ENCODE peak calls at places on chromosomes 6 and 20, in nine cellular contexts. M is SJSA1; O is CD4-positive, CD25-positive, alpha-beta regulatory T cell; H is Panc1; C is cardiac muscle cell; N is transverse colon; J is heart left ventricle; P is foreskin keratinocyte; S is mammary epithelial cell. B is an unnamed sample. For H3K27me3 and H3K4me1, the result is how much of the 10 kb centered on the place peaks cover.

GRCh38 chr6:38572186-38572813 is 67.4 kb downstream of the BTBD9 start:
- DNase-seq in M (no peak), O (peak), H (no peak), C (no peak), N (no peak), J (no peak), P (no peak), S (no peak), B (no peak)

GRCh38 chr6:90896165-90896549 is 309.3 kb upstream of the MAP3K7 start:
- DNase-seq in M (no peak), O (no peak), H (no peak), C (no peak), N (no peak), J (no peak), P (no peak), S (no peak), B (no peak)

GRCh38 chr20:25464501-25465204 is 57.2 kb downstream of the GINS1 start:
- DNase-seq in M (no peak), O (no peak), H (no peak), C (no peak), N (no peak), J (no peak), P (no peak), S (no peak), B (no peak)

GRCh38 chr6:45422541-45423110 is 44.9 kb upstream of the SUPT3H start:
- DNase-seq in M (peak), O (peak), H (no peak), C (peak), N (peak), J (peak), P (no peak), S (peak), B (no peak)

GRCh38 chr6:24125980-24126379 is at the start of gene NRSN1:
- DNase-seq in M (no peak), O (no peak), H (no peak), C (peak), N (no peak), J (no peak), P (no peak), S (no peak), B (no peak)

GRCh38 chr20:18657575-18657974 is 69.7 kb downstream of the DTD1 start:
- DNase-seq in M (no peak), O (no peak), H (no peak), C (no peak), N (no peak), J (no peak), P (no peak), S (peak), B (no peak)

GRCh38 chr6:148577687-148578488 is 168.9 kb upstream of the UST start:
- DNase-seq in M (peak), O (peak), H (peak), C (peak), N (peak), J (peak), P (peak), S (peak), B (peak)

GRCh38 chr20:54190200-54190599 is 16.4 kb upstream of the CYP24A1 start:
- DNase-seq in M (no peak), O (no peak), H (no peak), C (no peak), N (no peak), J (no peak), P (no peak), S (no peak), B (no peak)

GRCh38 chr6:166929534-166930189 is 26.7 kb downstream of the RNASET2 start:
- DNase-seq in M (no peak), O (no peak), H (no peak), C (no peak), N (no peak), J (no peak), P (no peak), S (no peak), B (no peak)

GRCh38 chr20:63253438-63254236 is 626 bp downstream of the NKAIN4 start:
- DNase-seq in M (no peak), O (no peak), H (no peak), C (peak), N (no peak), J (no peak), P (no peak), S (no peak), B (no peak)

GRCh38 chr6:107866606-107867301 is 42.6 kb upstream of the SCML4 start:
- DNase-seq in M (no peak), O (peak), H (no peak), C (peak), N (no peak), J (no peak), P (no peak), S (peak), B (no peak)

GRCh38 chr20:45307076-45307645 is 521 bp downstream of the RBPJL start:
- DNase-seq in M (no peak), O (no peak), H (no peak), C (no peak), N (no peak), J (no peak), P (no peak), S (no peak), B (no peak)

GRCh38 chr20:24151621-24152020 is 163.0 kb upstream of the GGTLC1 start:
- DNase-seq in M (no peak), O (no peak), H (no peak), C (no peak), N (no peak), J (no peak), P (no peak), S (no peak), B (peak)

GRCh38 chr6:27280064-27280539 is 32.0 kb downstream of the POM121L2 start:
- DNase-seq in M (no peak), O (no peak), H (no peak), C (peak), N (no peak), J (no peak), P (no peak), S (peak), B (no peak)

GRCh38 chr20:58374906-58375760 is 13.9 kb upstream of the VAPB start:
- DNase-seq in M (no peak), O (no peak), H (no peak), C (peak), N (no peak), J (no peak), P (no peak), S (no peak), B (no peak)

GRCh38 chr6:13239530-13240455 is 88.5 kb downstream of the TBC1D7 start:
- DNase-seq in M (no peak), O (no peak), H (no peak), C (no peak), N (no peak), J (no peak), P (no peak), S (no peak), B (no peak)
- H3K27me3 ChIP-seq in M (under half), O (under half), H (under half), C (under half), N (under half), J (under half), P (under half), S (under half), B (under half)

DNA sequence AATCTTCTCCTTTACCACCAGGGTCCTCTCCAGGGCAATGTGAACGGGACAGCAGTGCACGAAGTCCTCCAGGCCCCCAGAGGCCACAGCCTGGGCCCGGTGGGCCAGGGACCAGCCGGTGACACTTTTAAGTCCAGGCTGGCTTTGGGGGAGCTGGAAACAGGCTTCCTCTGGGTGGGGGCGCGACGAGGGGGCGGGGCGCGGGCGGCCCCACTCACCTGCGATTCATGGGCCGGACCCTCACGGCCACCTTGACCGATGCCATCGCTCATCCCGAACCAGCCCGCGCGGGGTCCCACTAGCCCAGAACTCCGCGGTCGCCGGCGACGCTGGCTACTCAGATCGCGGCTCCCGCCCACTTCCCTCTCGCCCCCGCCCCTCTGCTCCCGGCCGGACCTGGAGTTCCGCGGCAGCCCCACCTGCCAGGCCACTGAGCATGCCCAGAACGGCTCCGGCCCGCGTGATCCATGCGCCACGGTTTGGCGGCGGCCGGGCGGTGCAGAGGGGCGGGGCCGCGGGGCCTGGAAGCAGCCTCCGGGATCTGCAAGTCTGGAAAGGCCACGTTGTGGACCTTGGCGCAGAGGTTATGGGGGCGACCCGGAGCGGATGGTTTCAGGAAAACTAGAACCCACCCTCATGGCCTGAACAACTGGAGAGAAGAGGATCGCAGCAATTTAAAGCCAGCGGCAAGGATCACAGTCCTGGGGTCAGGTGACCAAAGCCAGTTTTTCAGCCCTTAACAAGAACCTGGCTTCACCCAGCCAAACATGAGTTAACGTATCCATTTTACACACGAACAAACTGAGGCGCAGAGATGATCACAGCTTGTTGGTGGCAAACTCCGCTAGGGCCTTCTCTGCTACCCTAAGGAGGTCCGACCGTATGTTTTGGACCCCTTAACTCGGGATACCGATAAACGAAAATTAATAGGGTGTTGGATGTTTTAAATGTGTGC is at the start of gene KIF16B:
- DNase-seq in M (peak), O (peak), H (peak), C (peak), N (peak), J (peak), P (peak), S (peak), B (peak)
- H3K4me1 ChIP-seq in M (under half), O (under half), H (under half), C (under half), N (under half), J (under half), P (under half), S (under half), B (under half)

GRCh38 chr20:59680148-59680650 is 75.9 kb downstream of the PHACTR3 start:
- DNase-seq in M (peak), O (no peak), H (no peak), C (no peak), N (no peak), J (no peak), P (no peak), S (no peak), B (peak)
- H3K27me3 ChIP-seq in M (under half), O (under half), H (under half), C (under half), N (under half), J (under half), P (under half), S (under half), B (under half)

GRCh38 chr6:3745566-3746118 is 5.9 kb downstream of the PXDC1 start:
- DNase-seq in M (no peak), O (no peak), H (no peak), C (no peak), N (peak), J (no peak), P (no peak), S (no peak), B (no peak)

GRCh38 chr6:3743541-3743940 is 8.0 kb downstream of the PXDC1 start:
- DNase-seq in M (no peak), O (no peak), H (no peak), C (no peak), N (peak), J (no peak), P (no peak), S (no peak), B (no peak)

GRCh38 chr6:3742426-3743344 is 8.8 kb downstream of the PXDC1 start:
- DNase-seq in M (peak), O (peak), H (no peak), C (peak), N (peak), J (peak), P (peak), S (peak), B (peak)

GRCh38 chr6:3744901-3745470 is 6.5 kb downstream of the PXDC1 start:
- DNase-seq in M (no peak), O (no peak), H (no peak), C (no peak), N (no peak), J (no peak), P (no peak), S (no peak), B (no peak)

GRCh38 chr6:3744211-3744900 is 7.2 kb downstream of the PXDC1 start:
- DNase-seq in M (no peak), O (no peak), H (no peak), C (no peak), N (peak), J (no peak), P (no peak), S (no peak), B (no peak)
- H3K4me1 ChIP-seq in M (under half), O (under half), H (half or more), C (under half), N (under half), J (under half), P (under half), S (under half), B (half or more)

DNA sequence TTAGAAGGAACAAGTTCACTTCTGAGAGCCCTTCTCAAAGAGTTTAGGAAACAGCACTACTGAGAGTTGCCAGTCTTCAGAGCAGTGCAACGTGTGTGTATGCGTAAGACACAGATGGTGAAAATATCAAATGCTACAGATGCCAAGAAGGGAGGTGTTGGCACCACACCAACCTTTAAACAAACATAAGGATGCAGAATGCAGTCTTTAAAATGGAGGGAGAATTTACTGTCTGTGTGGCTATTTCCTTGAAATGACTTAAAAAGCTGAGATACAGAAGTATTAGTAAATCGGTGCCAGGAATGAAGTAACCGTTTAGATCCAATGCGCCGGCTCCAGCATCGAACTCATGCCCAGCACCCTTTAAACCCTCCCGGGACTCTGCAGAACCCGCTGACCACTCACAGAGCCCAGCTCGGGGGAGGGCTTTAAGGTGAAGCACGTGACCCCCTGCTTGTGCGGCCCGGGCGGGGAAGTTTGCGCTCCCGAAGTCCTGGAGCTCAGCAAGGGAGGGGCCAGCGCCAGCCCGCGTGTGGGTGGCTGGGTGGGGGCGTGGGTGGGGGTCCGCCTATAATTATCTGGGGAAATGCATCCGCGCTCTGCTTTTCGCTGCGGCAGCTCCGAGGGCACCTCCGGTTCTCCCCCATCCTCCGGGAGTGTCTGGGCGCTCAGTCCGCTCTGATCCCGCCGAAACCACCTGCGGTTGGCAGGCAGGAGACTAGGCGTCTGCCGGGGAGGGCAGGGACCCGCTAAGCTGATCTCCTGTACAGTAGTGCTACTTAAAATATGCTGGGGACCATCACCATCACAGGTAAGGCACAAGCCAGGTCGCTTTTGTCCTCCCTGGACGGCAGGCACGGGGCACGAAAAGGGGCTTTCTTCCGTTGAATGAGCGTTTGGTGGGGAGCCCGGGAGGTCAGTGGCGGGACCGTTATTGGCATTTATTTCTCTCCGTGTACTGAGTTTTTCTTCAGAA is 66.0 kb downstream of the ZBTB2 start:
- DNase-seq in M (peak), O (no peak), H (no peak), C (peak), N (peak), J (peak), P (no peak), S (peak), B (peak)
- H3K27me3 ChIP-seq in M (under half), O (under half), H (under half), C (under half), N (under half), J (under half), P (under half), S (under half), B (under half)

DNA sequence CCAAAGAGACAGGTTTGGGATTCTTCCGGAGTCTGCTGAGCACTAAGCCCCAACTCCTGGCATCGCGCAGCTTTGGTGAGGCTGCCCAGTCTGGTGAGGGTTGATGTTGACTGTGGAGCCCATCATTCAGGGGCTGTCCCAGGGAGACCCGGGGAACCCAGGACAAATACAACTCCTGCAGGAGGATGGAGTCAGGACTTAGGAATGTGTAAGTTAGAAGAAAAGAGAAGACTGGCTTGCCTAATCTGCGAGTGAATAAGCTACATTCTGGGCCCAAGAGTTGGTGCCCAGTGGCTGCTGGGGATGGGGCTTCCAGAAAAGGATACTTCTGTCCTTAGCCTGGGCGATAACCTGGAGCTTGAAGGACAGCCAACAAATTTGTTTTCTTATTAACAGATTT is 47.9 kb downstream of the STK35 start:
- DNase-seq in M (no peak), O (no peak), H (no peak), C (no peak), N (no peak), J (no peak), P (no peak), S (no peak), B (no peak)
- H3K4me1 ChIP-seq in M (under half), O (under half), H (under half), C (under half), N (under half), J (under half), P (under half), S (under half), B (under half)

GRCh38 chr20:1994627-1995026 is 769 bp upstream of the PDYN start:
- DNase-seq in M (no peak), O (no peak), H (no peak), C (no peak), N (no peak), J (no peak), P (no peak), S (no peak), B (no peak)
- H3K27me3 ChIP-seq in M (half or more), O (under half), H (half or more), C (half or more), N (half or more), J (under half), P (half or more), S (under half), B (under half)

GRCh38 chr6:37127961-37128862 is 41.7 kb upstream of the PIM1 start:
- DNase-seq in M (no peak), O (no peak), H (no peak), C (peak), N (peak), J (peak), P (peak), S (peak), B (no peak)

GRCh38 chr6:37126554-37126906 is 43.4 kb upstream of the PIM1 start:
- DNase-seq in M (no peak), O (no peak), H (no peak), C (peak), N (no peak), J (no peak), P (no peak), S (no peak), B (no peak)

GRCh38 chr6:37126961-37127360 is 43.0 kb upstream of the PIM1 start:
- DNase-seq in M (no peak), O (no peak), H (no peak), C (no peak), N (no peak), J (no peak), P (no peak), S (peak), B (no peak)

GRCh38 chr6:37123957-37124729 is 45.8 kb upstream of the PIM1 start:
- DNase-seq in M (no peak), O (no peak), H (no peak), C (no peak), N (no peak), J (no peak), P (no peak), S (no peak), B (no peak)

GRCh38 chr6:37125779-37126553 is 44.0 kb upstream of the PIM1 start:
- DNase-seq in M (peak), O (no peak), H (no peak), C (peak), N (no peak), J (no peak), P (no peak), S (no peak), B (no peak)
- H3K4me1 ChIP-seq in M (half or more), O (under half), H (under half), C (under half), N (under half), J (under half), P (under half), S (under half), B (under half)

DNA sequence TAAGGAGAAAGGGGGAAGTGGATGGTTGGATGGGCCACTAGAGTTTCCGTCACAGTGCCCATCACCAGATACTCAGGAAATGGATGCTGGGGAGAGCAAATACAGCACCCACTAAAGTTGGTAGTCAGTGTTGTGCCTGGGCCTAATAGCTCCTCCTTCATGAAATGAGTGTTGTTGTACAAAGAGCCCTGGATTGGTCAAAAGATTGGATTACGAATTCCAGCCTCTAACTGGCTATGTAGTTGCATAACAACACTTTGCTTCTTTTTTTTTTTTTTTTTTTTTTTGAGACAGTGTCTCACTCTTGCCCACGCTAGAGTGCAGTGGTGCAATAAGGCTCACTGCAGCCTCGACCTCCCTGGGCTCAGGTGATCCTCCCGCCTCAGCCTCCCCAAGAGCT is 27.4 kb downstream of the KCNG1 start:
- DNase-seq in M (no peak), O (no peak), H (no peak), C (no peak), N (no peak), J (no peak), P (no peak), S (no peak), B (no peak)
- H3K27me3 ChIP-seq in M (under half), O (under half), H (under half), C (under half), N (under half), J (under half), P (under half), S (under half), B (under half)

B was measured in right atrium auricular region.